ENCODE peak calls at places on chromosomes 13 and 19, in four cellular contexts. J, U, G and A are unnamed samples.
A peak's percentile ranks its signal among the peaks of the same experiment; 100 is the strongest.

GRCh38 chr19:47573076-47574026 is at the start of gene ZNF541:
- DNase-seq in J (peak; percentile 50), U (peak; percentile 61), G (no peak), A (no peak)

GRCh38 chr13:46831588-46832194 is 34.7 kb upstream of the ESD start:
- DNase-seq in J (no peak), U (no peak), G (peak; percentile 15), A (no peak)

GRCh38 chr13:52847322-52847681 is 1.1 kb downstream of the PCDH8 start:
- DNase-seq in J (no peak), U (no peak), G (no peak), A (no peak)

GRCh38 chr19:862529-863304 is 3.3 kb downstream of the CFD start:
- DNase-seq in J (no peak), U (peak; percentile 61), G (no peak), A (no peak)

GRCh38 chr19:38142176-38143035 is 81.6 kb downstream of the DPF1 start:
- DNase-seq in J (peak; percentile 55), U (no peak), G (no peak), A (peak; percentile 44)

GRCh38 chr13:22665531-22665930 is 515.2 kb upstream of the SGCG start:
- DNase-seq in J (no peak), U (no peak), G (no peak), A (no peak)

GRCh38 chr19:48997972-48998371 is 4.3 kb downstream of the RUVBL2 start:
- DNase-seq in J (no peak), U (no peak), G (no peak), A (peak; percentile 57)

GRCh38 chr13:80118507-80118906 is 222.4 kb downstream of the SPRY2 start:
- DNase-seq in J (no peak), U (no peak), G (no peak), A (no peak)

GRCh38 chr19:16359074-16359473 is 34.4 kb downstream of the KLF2 start:
- DNase-seq in J (no peak), U (no peak), G (no peak), A (no peak)

GRCh38 chr13:45300190-45300985 is 40.6 kb downstream of the TPT1 start:
- DNase-seq in J (no peak), U (no peak), G (no peak), A (no peak)

GRCh38 chr19:30003862-30004261 is 61.8 kb downstream of the URI1 start:
- DNase-seq in J (no peak), U (no peak), G (no peak), A (no peak)

GRCh38 chr13:102693781-102694180 is 1.1 kb downstream of the METTL21C start:
- DNase-seq in J (no peak), U (no peak), G (peak; percentile 6), A (no peak)

GRCh38 chr13:49110122-49110831 is 109.9 kb upstream of the MLNR start:
- DNase-seq in J (peak; percentile 74), U (peak; percentile 71), G (peak; percentile 66), A (peak; percentile 82)
- H3K27ac ChIP-seq in J (peak overlapping the region; percentile 37), U (peak overlapping the region; percentile 65), G (no peak overlapping the region), A (peak overlapping the region; percentile 71)

GRCh38 chr19:50416034-50416814 is 2.5 kb upstream of the SPIB start:
- DNase-seq in J (no peak), U (no peak), G (no peak), A (no peak)
- H3K4me3 ChIP-seq in J (no peak overlapping the region), U (no peak overlapping the region), G (no peak overlapping the region), A (no peak overlapping the region)

GRCh38 chr13:111360452-111360851 is 40.0 kb downstream of the TEX29 start:
- DNase-seq in J (no peak), U (no peak), G (no peak), A (no peak)

GRCh38 chr13:111361046-111361872 is 40.8 kb downstream of the TEX29 start:
- DNase-seq in J (no peak), U (no peak), G (no peak), A (no peak)

GRCh38 chr13:111359930-111360329 is 39.5 kb downstream of the TEX29 start:
- DNase-seq in J (no peak), U (no peak), G (no peak), A (no peak)

GRCh38 chr13:111361873-111362648 is 41.6 kb downstream of the TEX29 start:
- DNase-seq in J (no peak), U (no peak), G (no peak), A (no peak)

GRCh38 chr13:111359237-111359915 is 38.9 kb downstream of the TEX29 start:
- DNase-seq in J (no peak), U (no peak), G (no peak), A (no peak)
- TF ChIP-seq CTCF in J (no peak), U (no peak), G (peak; percentile 0), A (no peak)

GRCh38 chr19:55322495-55322894 is 2.6 kb downstream of the TMEM150B start:
- DNase-seq in J (no peak), U (no peak), G (no peak), A (no peak)
- H3K27ac ChIP-seq in J (no peak overlapping the region), U (no peak overlapping the region), G (no peak overlapping the region), A (no peak overlapping the region)

GRCh38 chr19:11194657-11195056 is 2.7 kb downstream of the KANK2 start:
- DNase-seq in J (no peak), U (no peak), G (no peak), A (no peak)
- H3K4me3 ChIP-seq in J (peak overlapping the region; percentile 93), U (no peak overlapping the region), G (peak overlapping the region; percentile 96), A (no peak overlapping the region)

GRCh38 chr19:32631381-32631780 is 43.6 kb downstream of the ANKRD27 start:
- DNase-seq in J (no peak), U (no peak), G (no peak), A (no peak)
- TF ChIP-seq CTCF in J (no peak), U (no peak), G (no peak), A (no peak)

DNA sequence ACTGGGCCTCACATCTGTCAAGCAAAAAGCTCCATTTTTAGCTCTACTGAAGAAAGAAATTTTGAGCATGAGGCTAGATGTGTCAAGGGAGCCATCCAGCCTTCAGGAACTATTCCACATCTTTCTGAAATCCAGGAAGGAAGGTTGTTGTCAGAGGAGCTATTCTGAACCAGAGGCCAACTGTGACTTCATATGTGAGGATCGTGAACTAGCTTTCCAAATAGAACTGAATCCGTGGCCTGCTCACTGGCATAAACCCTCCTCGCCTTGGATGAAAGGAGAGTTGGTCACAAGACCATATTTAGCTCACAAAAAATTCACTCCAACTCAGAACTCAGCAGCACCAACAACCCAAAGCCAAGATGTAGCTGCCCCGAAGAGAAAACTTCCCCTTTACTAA is 195.8 kb downstream of the FOXO1 start:
- DNase-seq in J (peak; percentile 72), U (no peak), G (no peak), A (no peak)
- H3K27ac ChIP-seq in J (peak overlapping the region; percentile 87), U (no peak overlapping the region), G (no peak overlapping the region), A (no peak overlapping the region)

GRCh38 chr13:110301083-110301482 is 5.9 kb downstream of the COL4A1 start:
- DNase-seq in J (no peak), U (no peak), G (no peak), A (no peak)

GRCh38 chr13:110301606-110302131 is 5.3 kb downstream of the COL4A1 start:
- DNase-seq in J (no peak), U (no peak), G (peak; percentile 72), A (no peak)

GRCh38 chr13:110302986-110303385 is 4.0 kb downstream of the COL4A1 start:
- DNase-seq in J (no peak), U (no peak), G (no peak), A (no peak)

GRCh38 chr13:110303644-110304043 is 3.3 kb downstream of the COL4A1 start:
- DNase-seq in J (no peak), U (no peak), G (no peak), A (no peak)

DNA sequence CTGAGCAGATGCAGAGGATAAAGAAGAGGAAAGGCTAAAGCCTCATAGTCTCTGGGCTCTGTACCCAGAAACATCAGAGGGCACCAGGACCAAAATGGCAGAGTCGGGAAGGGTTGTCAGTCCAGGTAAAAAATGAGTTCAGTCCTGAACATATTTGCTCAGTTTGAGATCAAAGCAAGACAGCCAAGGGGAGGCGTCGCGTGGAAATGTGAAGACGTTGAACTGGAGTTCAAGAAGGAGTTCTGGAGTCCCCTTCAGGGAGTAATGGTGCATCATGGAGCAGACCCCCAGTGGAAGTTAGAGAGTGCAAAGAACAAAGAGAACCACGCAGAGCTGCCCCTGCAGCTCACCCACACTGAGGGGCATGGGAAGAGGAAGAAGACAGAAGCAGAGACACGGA is 4.8 kb downstream of the COL4A1 start:
- DNase-seq in J (no peak), U (no peak), G (no peak), A (no peak)
- H3K4me3 ChIP-seq in J (peak overlapping the region; percentile 30), U (no peak overlapping the region), G (no peak overlapping the region), A (no peak overlapping the region)